ENCODE peak calls at places on chromosomes 12 and 14, in five cellular contexts. Y is mesenchymal stem cell, B is neuronal stem cell, O is H1, U is H9. R is an unnamed sample.

GRCh38 chr14:63510538-63510937 is 32.6 kb downstream of the PPP2R5E start:
- DNase-seq in O (no peak), B (no peak), Y (peak), U (no peak), R (no peak)

GRCh38 chr12:82673698-82674097 is 13.0 kb upstream of the TMTC2 start:
- DNase-seq in B (no peak), U (no peak), O (no peak), Y (no peak), R (peak)

GRCh38 chr14:88599761-88600439 is 37.1 kb downstream of the ZC3H14 start:
- DNase-seq in Y (no peak), O (no peak), B (no peak), U (no peak), R (no peak)

GRCh38 chr12:2172040-2172439 is 119.3 kb downstream of the CACNA1C start:
- DNase-seq in O (no peak), U (no peak), B (no peak), Y (no peak), R (no peak)

GRCh38 chr12:113161415-113162016 is 12.0 kb downstream of the CFAP73 start:
- DNase-seq in Y (no peak), B (peak), O (peak), U (peak), R (peak)

GRCh38 chr14:36271222-36271621 is 49.2 kb downstream of the MBIP start:
- DNase-seq in Y (no peak), B (no peak), U (no peak), O (no peak), R (no peak)

GRCh38 chr14:91371011-91371989 is 46.3 kb downstream of the CCDC88C start:
- DNase-seq in U (no peak), B (no peak), Y (no peak), O (no peak), R (no peak)

GRCh38 chr12:115541891-115542361 is 735.6 kb downstream of the MED13L start:
- DNase-seq in B (no peak), U (no peak), O (no peak), Y (no peak), R (no peak)

GRCh38 chr14:32085845-32086383 is 8.8 kb downstream of the ARHGAP5 start:
- DNase-seq in O (no peak), Y (no peak), U (no peak), B (no peak), R (no peak)

GRCh38 chr12:115075552-115076170 is 391.7 kb upstream of the TBX3 start:
- DNase-seq in O (no peak), Y (no peak), B (no peak), U (no peak), R (no peak)

GRCh38 chr12:65171870-65172269 is 2.5 kb downstream of the LEMD3 start:
- DNase-seq in U (no peak), B (no peak), O (no peak), Y (peak), R (peak)

GRCh38 chr14:35384386-35385041 is 20.0 kb downstream of the NFKBIA start:
- DNase-seq in O (no peak), U (no peak), Y (peak), B (no peak), R (peak)

GRCh38 chr12:119206348-119207075 is 27.8 kb downstream of the HSPB8 start:
- DNase-seq in U (peak), Y (no peak), B (peak), O (no peak), R (no peak)

GRCh38 chr12:79426121-79426520 is 264.6 kb downstream of the PAWR start:
- DNase-seq in B (no peak), Y (no peak), U (no peak), O (no peak), R (no peak)

GRCh38 chr12:56128669-56129209 is 672 bp downstream of the ESYT1 start:
- DNase-seq in B (no peak), U (no peak), Y (peak), O (no peak), R (no peak)
- H2BK5ac ChIP-seq in B (no peak), U (no peak), Y (no peak), O (peak), R (peak)

DNA sequence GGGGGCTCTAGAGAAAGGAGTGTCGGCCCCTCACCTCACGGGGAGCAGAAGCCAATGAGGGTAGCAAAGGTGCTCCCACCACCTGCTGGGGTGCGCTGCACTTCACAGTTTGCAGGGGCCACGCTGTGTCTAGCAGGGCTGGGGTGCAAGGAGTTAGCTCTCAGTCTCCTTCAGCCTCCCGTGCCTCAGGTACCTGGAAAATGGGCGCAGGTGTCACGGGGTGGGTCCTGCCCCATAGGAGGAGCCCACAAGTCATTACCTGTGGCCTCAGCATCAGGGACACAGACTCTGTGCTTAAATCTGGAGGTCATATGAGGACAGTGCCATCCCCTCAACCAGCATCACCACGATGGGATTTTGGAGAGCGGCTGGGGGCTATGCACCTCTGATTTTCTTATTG is 326.7 kb downstream of the ADGRD1 start:
- DNase-seq in B (no peak), Y (no peak), O (no peak), U (no peak), R (no peak)
- H2BK12ac ChIP-seq in B (no peak), Y (no peak), O (no peak), U (no peak), R (no peak)

GRCh38 chr12:69534389-69534822 is 50.9 kb upstream of the CCT2 start:
- DNase-seq in O (peak), B (peak), U (peak), Y (peak), R (peak)
- H2BK5ac ChIP-seq in O (no peak), B (no peak), U (no peak), Y (no peak), R (no peak)

DNA sequence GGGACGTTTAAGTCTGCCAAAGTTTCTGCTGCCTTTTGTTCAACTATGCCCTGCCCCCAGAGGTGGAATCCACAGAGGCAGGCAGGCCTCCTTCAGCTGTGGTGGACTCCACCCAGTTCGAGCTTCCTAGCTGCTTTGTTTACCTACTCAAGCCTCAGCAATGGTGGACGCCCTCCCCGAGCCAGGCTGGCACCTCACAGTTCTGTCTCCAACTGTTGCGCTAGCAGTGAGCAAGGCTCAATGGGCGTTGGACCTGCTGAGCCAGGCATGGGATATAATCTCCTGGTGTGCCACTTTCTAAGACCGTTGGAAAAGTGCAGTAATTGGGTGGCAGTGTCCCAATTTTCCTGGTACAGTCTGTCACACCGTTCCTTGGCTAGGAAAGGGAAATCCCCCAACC is 444.7 kb downstream of the FLRT2 start:
- DNase-seq in U (no peak), B (no peak), Y (no peak), O (no peak), R (no peak)
- H2BK12ac ChIP-seq in U (no peak), B (no peak), Y (no peak), O (no peak), R (no peak)

DNA sequence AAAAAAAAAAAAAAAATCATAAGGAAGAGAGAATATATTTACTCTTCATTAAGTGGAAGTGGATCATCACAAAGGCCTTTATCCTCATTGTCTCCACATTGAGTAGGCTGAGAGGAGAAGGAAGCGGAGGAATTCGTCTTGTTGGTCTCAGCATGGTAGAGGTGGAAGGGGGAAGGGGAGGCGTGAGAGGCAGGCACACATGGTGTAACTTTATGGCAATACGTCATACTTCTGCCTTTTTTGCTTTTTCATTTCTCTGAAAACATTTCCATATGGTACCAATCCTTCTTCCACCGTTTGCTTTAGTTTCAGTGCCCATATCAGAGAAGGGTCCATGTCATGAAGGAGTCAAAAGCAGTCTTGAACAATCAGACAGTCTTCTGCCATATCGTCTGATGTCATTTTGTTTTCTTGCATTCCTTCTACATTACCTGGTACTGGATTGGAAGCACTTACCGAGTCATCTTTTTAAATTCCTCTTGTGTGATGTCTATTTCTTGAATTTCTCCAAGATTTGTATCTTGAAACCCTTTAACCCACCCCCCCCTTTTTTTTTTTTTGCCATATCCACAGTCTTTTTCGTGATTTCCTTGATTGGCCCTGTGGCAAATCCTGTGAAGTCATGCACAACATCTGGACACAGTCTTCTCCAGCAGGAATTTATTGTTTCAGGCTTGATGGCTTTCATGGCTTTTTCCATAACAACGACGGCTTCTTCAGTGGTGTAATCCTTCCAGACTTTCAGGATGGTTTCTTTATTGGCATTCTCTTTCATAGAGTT is 8.9 kb downstream of the FUT8 start:
- DNase-seq in O (no peak), B (no peak), Y (peak), U (no peak), R (peak)
- H2BK5ac ChIP-seq in O (no peak), B (no peak), Y (no peak), U (no peak), R (peak)

GRCh38 chr12:11727133-11727664 is 77.7 kb downstream of the ETV6 start:
- DNase-seq in U (no peak), O (no peak), Y (no peak), B (no peak), R (no peak)
- H2BK12ac ChIP-seq in U (no peak), O (no peak), Y (no peak), B (no peak), R (no peak)